ENCODE peak calls at places on chromosomes 7 and 10, in eight cellular contexts. K is BE2C, B is lower lobe of right lung, F is WERI-Rb-1, G is upper lobe of right lung, C is DND-41, J is GM23248, P is uterus. X is an unnamed sample. For H3K9me3 and H3K36me3, the result is how much of the 10 kb centered on the place peaks cover.

GRCh38 chr7:80410081-80410480 is 101.8 kb downstream of the GNAT3 start:
- DNase-seq in K (no peak), B (no peak), F (no peak), G (no peak), C (no peak), J (peak), P (no peak), X (no peak)

GRCh38 chr7:84372712-84373111 is 178.1 kb upstream of the SEMA3A start:
- DNase-seq in K (no peak), B (no peak), F (no peak), G (no peak), C (no peak), J (peak), P (no peak), X (no peak)

GRCh38 chr7:4879401-4880081 is 4.0 kb downstream of the RADIL start:
- DNase-seq in K (no peak), B (no peak), F (no peak), G (no peak), C (no peak), J (no peak), P (no peak), X (no peak)

GRCh38 chr10:4567637-4568036 is 258.4 kb upstream of the AKR1E2 start:
- DNase-seq in K (no peak), B (no peak), F (no peak), G (no peak), C (no peak), J (no peak), P (no peak), X (no peak)

GRCh38 chr7:136687693-136688322 is 180.6 kb upstream of the CHRM2 start:
- DNase-seq in K (peak), B (no peak), F (peak), G (no peak), C (peak), J (peak), P (no peak), X (no peak)

GRCh38 chr7:138934401-138934800 is 46.8 kb downstream of the KIAA1549 start:
- DNase-seq in K (no peak), B (no peak), F (no peak), G (no peak), C (no peak), J (no peak), P (no peak), X (no peak)

GRCh38 chr10:119480667-119481066 is 61.9 kb downstream of the RGS10 start:
- DNase-seq in K (no peak), B (no peak), F (no peak), G (no peak), C (no peak), J (peak), P (no peak), X (no peak)

GRCh38 chr7:39259391-39260003 is 281.8 kb downstream of the POU6F2 start:
- DNase-seq in K (no peak), B (no peak), F (no peak), G (no peak), C (no peak), J (no peak), P (no peak), X (no peak)

GRCh38 chr10:99339077-99339476 is 9.9 kb downstream of the CNNM1 start:
- DNase-seq in K (no peak), B (no peak), F (no peak), G (no peak), C (no peak), J (peak), P (no peak), X (no peak)

GRCh38 chr7:3527496-3528124 is 226.6 kb downstream of the SDK1 start:
- DNase-seq in K (no peak), B (no peak), F (no peak), G (no peak), C (no peak), J (no peak), P (no peak), X (no peak)

GRCh38 chr7:123871998-123872867 is 27.3 kb downstream of the HYAL4 start:
- DNase-seq in K (peak), B (no peak), F (peak), G (no peak), C (peak), J (peak), P (no peak), X (no peak)

GRCh38 chr7:2512179-2512644 is 7.4 kb upstream of the LFNG start:
- DNase-seq in K (no peak), B (no peak), F (peak), G (no peak), C (no peak), J (peak), P (no peak), X (no peak)

GRCh38 chr7:128791121-128791967 is 424 bp upstream of the CCDC136 start:
- DNase-seq in K (peak), B (peak), F (peak), G (peak), C (peak), J (peak), P (peak), X (peak)

GRCh38 chr7:12638851-12639467 is 48.5 kb upstream of the ARL4A start:
- DNase-seq in K (no peak), B (no peak), F (no peak), G (no peak), C (no peak), J (peak), P (no peak), X (peak)

GRCh38 chr7:30159153-30159552 is 24.4 kb downstream of the MTURN start:
- DNase-seq in K (no peak), B (no peak), F (no peak), G (no peak), C (no peak), J (no peak), P (no peak), X (no peak)

GRCh38 chr10:566241-566885 is 123.1 kb downstream of the DIP2C start:
- DNase-seq in K (no peak), B (peak), F (no peak), G (no peak), C (no peak), J (no peak), P (no peak), X (no peak)

GRCh38 chr10:28925154-28925663 is 247.9 kb downstream of the BAMBI start:
- DNase-seq in K (no peak), B (no peak), F (no peak), G (no peak), C (no peak), J (no peak), P (no peak), X (no peak)

GRCh38 chr10:83184641-83185040 is 954.7 kb upstream of the GHITM start:
- DNase-seq in K (no peak), B (no peak), F (no peak), G (no peak), C (no peak), J (no peak), P (no peak), X (no peak)

GRCh38 chr7:80533287-80533686 is 21.4 kb upstream of the GNAT3 start:
- DNase-seq in K (no peak), B (no peak), F (no peak), G (no peak), C (no peak), J (peak), P (no peak), X (no peak)

GRCh38 chr10:86727459-86727858 is 29.0 kb upstream of the BMPR1A start:
- DNase-seq in K (no peak), B (no peak), F (no peak), G (no peak), C (no peak), J (no peak), P (no peak), X (no peak)

GRCh38 chr7:114689391-114689790 is 232.5 kb upstream of the MDFIC start:
- DNase-seq in K (no peak), B (no peak), F (no peak), G (no peak), C (no peak), J (no peak), P (no peak), X (no peak)

GRCh38 chr7:72335561-72336381 is 76.4 kb downstream of the CALN1 start:
- DNase-seq in K (no peak), B (no peak), F (no peak), G (no peak), C (no peak), J (no peak), P (no peak), X (no peak)

GRCh38 chr7:5248201-5248885 is 34.4 kb upstream of the SLC29A4 start:
- DNase-seq in K (peak), B (no peak), F (peak), G (no peak), C (no peak), J (no peak), P (peak), X (no peak)

GRCh38 chr7:19362099-19362498 is 216.9 kb upstream of the FERD3L start:
- DNase-seq in K (no peak), B (no peak), F (no peak), G (no peak), C (no peak), J (peak), P (no peak), X (no peak)

GRCh38 chr7:128860158-128861073 is 2.2 kb upstream of the ATP6V1F start:
- DNase-seq in K (no peak), B (no peak), F (peak), G (no peak), C (no peak), J (peak), P (peak), X (no peak)

GRCh38 chr7:16543456-16543855 is 16.8 kb downstream of the LRRC72 start:
- DNase-seq in K (no peak), B (no peak), F (no peak), G (no peak), C (no peak), J (no peak), P (no peak), X (no peak)

GRCh38 chr10:110657968-110658691 is 14.0 kb downstream of the RBM20 start:
- DNase-seq in K (no peak), B (no peak), F (peak), G (no peak), C (no peak), J (no peak), P (no peak), X (no peak)

GRCh38 chr7:1662101-1662500 is 8.0 kb upstream of the ELFN1 start:
- DNase-seq in K (no peak), B (peak), F (no peak), G (peak), C (no peak), J (no peak), P (no peak), X (no peak)

GRCh38 chr10:95408148-95408930 is 117.5 kb upstream of the PDLIM1 start:
- DNase-seq in K (no peak), B (no peak), F (no peak), G (no peak), C (no peak), J (peak), P (peak), X (no peak)

GRCh38 chr10:11165591-11166543 is 148.2 kb downstream of the CELF2 start:
- DNase-seq in K (no peak), B (peak), F (no peak), G (peak), C (peak), J (peak), P (peak), X (peak)

GRCh38 chr10:101297901-101298451 is 56.0 kb upstream of the BTRC start:
- DNase-seq in K (peak), B (peak), F (peak), G (peak), C (peak), J (peak), P (peak), X (peak)

GRCh38 chr7:24123061-24123460 is 160.9 kb upstream of the NPY start:
- DNase-seq in K (no peak), B (no peak), F (no peak), G (no peak), C (no peak), J (peak), P (no peak), X (no peak)

GRCh38 chr10:44984671-44985101 is 6.1 kb upstream of the DEPP1 start:
- DNase-seq in K (no peak), B (no peak), F (no peak), G (no peak), C (no peak), J (no peak), P (no peak), X (no peak)

GRCh38 chr10:62046522-62047239 is 145.2 kb downstream of the ARID5B start:
- DNase-seq in K (peak), B (no peak), F (no peak), G (no peak), C (no peak), J (peak), P (peak), X (no peak)
- H3K4me3 ChIP-seq in K (no peak), B (no peak), F (no peak), G (peak), C (no peak), J (peak), P (no peak), X (peak)

DNA sequence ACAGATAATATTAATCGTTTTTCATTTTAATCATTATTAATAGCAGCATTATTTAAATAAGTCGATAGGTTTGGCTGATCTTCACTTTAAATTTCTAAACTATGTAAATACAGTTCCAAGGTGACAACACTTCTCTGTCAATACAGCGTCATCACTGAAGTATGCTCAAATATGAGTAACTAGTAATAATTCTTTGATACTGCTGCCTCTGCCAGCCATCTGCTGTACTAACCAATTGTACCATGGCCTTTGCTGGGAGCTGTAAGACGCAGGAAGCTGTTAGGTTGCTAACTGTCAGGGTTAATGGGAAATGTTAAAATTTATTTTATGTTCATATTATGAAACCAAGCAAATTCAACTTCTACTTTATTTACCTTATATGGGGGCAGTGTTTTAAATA is 1650.5 kb upstream of the LRRTM3 start:
- DNase-seq in K (no peak), B (no peak), F (no peak), G (no peak), C (no peak), J (no peak), P (no peak), X (no peak)
- H3K9me3 ChIP-seq in K (under half), B (under half), F (under half), G (under half), C (under half), J (under half), P (under half), X (under half)

GRCh38 chr10:13182424-13182823 is 21.1 kb downstream of the MCM10 start:
- DNase-seq in K (no peak), B (no peak), F (no peak), G (no peak), C (no peak), J (no peak), P (no peak), X (no peak)

GRCh38 chr10:13188593-13188992 is 27.2 kb downstream of the MCM10 start:
- DNase-seq in K (no peak), B (no peak), F (no peak), G (no peak), C (no peak), J (no peak), P (no peak), X (no peak)

GRCh38 chr10:13187135-13187534 is 25.8 kb downstream of the MCM10 start:
- DNase-seq in K (no peak), B (no peak), F (no peak), G (no peak), C (no peak), J (no peak), P (no peak), X (no peak)

GRCh38 chr10:13183625-13184024 is 22.3 kb downstream of the MCM10 start:
- DNase-seq in K (no peak), B (no peak), F (no peak), G (no peak), C (no peak), J (no peak), P (no peak), X (no peak)

DNA sequence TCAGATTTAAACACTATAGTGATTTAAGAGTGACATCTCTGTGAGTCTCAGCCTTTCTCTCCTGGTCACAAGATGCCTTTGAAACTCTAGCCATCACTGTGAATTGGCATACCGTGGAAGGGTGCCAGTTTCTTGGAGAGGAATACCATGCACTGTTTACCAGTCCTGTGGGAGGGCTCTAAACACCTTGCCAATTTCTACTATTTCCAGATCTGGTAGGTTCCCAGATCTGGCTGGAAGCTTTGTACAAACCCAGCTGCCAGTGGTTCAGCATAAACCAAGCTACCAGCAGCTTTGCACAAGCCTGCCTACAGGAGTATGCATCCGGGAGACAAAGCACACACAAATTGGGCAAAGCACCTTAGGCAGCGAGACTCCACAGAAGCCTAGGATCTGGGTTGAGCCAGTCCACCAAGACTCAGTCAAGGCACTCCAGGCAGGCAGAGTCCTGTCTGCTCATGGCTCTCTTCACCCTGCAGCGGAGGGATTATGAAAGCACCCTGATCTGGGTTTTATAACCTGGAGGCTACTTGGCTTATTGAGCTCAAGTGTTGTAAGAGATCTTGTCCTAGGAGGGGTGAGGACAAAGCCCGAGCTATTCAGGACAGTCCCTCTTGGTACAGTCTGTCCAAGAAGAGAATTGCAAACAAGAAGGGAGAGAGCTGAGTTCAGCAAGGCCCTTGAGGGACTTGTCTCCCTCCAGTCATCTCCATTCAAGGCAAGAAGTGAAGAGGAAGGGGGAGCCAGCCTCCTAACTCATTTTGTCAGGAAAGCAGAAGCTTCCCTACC is 23.6 kb downstream of the MCM10 start:
- DNase-seq in K (no peak), B (no peak), F (no peak), G (no peak), C (no peak), J (no peak), P (no peak), X (no peak)
- H3K36me3 ChIP-seq in K (half or more), B (under half), F (half or more), G (under half), C (half or more), J (under half), P (under half), X (under half)

DNA sequence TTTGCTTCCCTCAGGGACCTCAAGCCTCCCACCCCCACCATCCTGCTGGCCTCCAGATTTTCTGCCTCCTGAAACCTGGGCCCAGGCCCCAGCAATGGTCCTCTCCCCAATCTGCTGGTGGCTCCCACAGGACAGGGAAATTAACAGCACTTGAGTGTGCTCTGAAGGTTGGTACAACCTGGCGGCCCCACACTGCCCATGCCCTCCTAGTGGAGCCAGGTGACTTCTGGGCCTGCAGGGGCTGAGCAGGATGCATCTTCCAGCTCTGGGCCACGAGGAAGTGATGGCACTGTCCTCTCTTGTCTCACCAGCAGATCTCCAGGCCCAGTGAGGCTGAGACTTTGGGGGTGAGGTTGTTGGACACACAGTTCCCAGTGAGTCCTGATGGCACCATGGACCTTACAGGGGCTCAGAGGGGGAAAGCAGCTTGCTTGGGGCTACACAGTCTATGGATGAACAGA is 3.6 kb upstream of the ZMIZ1 start:
- DNase-seq in K (no peak), B (peak), F (no peak), G (peak), C (no peak), J (no peak), P (no peak), X (no peak)
- H3K4me3 ChIP-seq in K (no peak), B (no peak), F (no peak), G (no peak), C (no peak), J (no peak), P (no peak), X (no peak)

GRCh38 chr10:128851726-128852125 is 615.3 kb upstream of the MGMT start:
- DNase-seq in K (no peak), B (no peak), F (no peak), G (no peak), C (no peak), J (no peak), P (peak), X (no peak)

GRCh38 chr10:128850647-128851046 is 616.4 kb upstream of the MGMT start:
- DNase-seq in K (no peak), B (no peak), F (no peak), G (no peak), C (no peak), J (no peak), P (no peak), X (no peak)

GRCh38 chr10:128852449-128852848 is 614.6 kb upstream of the MGMT start:
- DNase-seq in K (no peak), B (no peak), F (no peak), G (no peak), C (no peak), J (no peak), P (no peak), X (no peak)

GRCh38 chr10:128852902-128853301 is 614.1 kb upstream of the MGMT start:
- DNase-seq in K (no peak), B (no peak), F (no peak), G (no peak), C (no peak), J (no peak), P (no peak), X (no peak)

GRCh38 chr10:128851281-128851680 is 615.8 kb upstream of the MGMT start:
- DNase-seq in K (no peak), B (no peak), F (no peak), G (no peak), C (no peak), J (no peak), P (no peak), X (no peak)
- H3K9me3 ChIP-seq in K (under half), B (under half), F (under half), G (under half), C (under half), J (under half), P (under half), X (under half)